ENCODE peak calls at places on chromosomes 6 and 20, in ten cellular contexts. X, H, Z, F, E, S, I, P, R and O are unnamed samples.

GRCh38 chr20:62362991-62363919 is 3.9 kb downstream of the LAMA5 start:
- DNase-seq in X (peak; percentile 27), H (peak; percentile 74), Z (no peak), F (peak; percentile 82), E (no peak), S (no peak), I (no peak), P (peak; percentile 67), R (peak; percentile 18), O (no peak)

GRCh38 chr6:8530775-8531435 is 95.6 kb upstream of the SLC35B3 start:
- DNase-seq in X (no peak), H (no peak), Z (no peak), F (peak; percentile 29), E (no peak), S (peak; percentile 1), I (no peak), P (peak; percentile 28), R (no peak), O (no peak)

GRCh38 chr6:111642463-111643158 is 36.9 kb upstream of the TRAF3IP2 start:
- DNase-seq in X (peak; percentile 68), H (no peak), Z (peak; percentile 70), F (peak; percentile 78), E (peak; percentile 64), S (peak; percentile 84), I (peak; percentile 67), P (no peak), R (peak; percentile 78), O (no peak)

GRCh38 chr6:32194825-32195651 is 2.6 kb upstream of the GPSM3 start:
- DNase-seq in X (peak; percentile 44), H (peak; percentile 39), Z (peak; percentile 57), F (peak; percentile 74), E (no peak), S (peak; percentile 73), I (no peak), P (peak; percentile 53), R (peak; percentile 53), O (no peak)

GRCh38 chr6:52374247-52374646 is 12.3 kb downstream of the PAQR8 start:
- DNase-seq in X (no peak), H (no peak), Z (no peak), F (no peak), E (no peak), S (no peak), I (no peak), P (no peak), R (no peak), O (no peak)

GRCh38 chr6:87276624-87277023 is 45.8 kb upstream of the SMIM8 start:
- DNase-seq in X (no peak), H (no peak), Z (no peak), F (no peak), E (no peak), S (no peak), I (no peak), P (no peak), R (no peak), O (no peak)

GRCh38 chr6:2986722-2987196 is 12.9 kb upstream of the NQO2 start:
- DNase-seq in X (no peak), H (no peak), Z (no peak), F (no peak), E (no peak), S (peak; percentile 85), I (no peak), P (no peak), R (peak; percentile 56), O (no peak)

GRCh38 chr20:45303586-45304463 is 2.8 kb upstream of the RBPJL start:
- DNase-seq in X (no peak), H (no peak), Z (no peak), F (no peak), E (no peak), S (no peak), I (no peak), P (no peak), R (no peak), O (no peak)

GRCh38 chr6:133806358-133806757 is 82.6 kb upstream of the TCF21 start:
- DNase-seq in X (no peak), H (no peak), Z (no peak), F (no peak), E (no peak), S (peak; percentile 50), I (no peak), P (no peak), R (no peak), O (no peak)

GRCh38 chr6:136792945-136793289 is 640 bp upstream of the MAP3K5 start:
- DNase-seq in X (peak; percentile 96), H (peak; percentile 98), Z (peak; percentile 65), F (peak; percentile 94), E (peak; percentile 96), S (peak; percentile 90), I (peak; percentile 95), P (peak; percentile 85), R (peak; percentile 93), O (peak; percentile 61)

GRCh38 chr6:21375206-21375605 is 218.3 kb upstream of the SOX4 start:
- DNase-seq in X (no peak), H (no peak), Z (no peak), F (peak; percentile 69), E (no peak), S (no peak), I (no peak), P (no peak), R (no peak), O (no peak)

GRCh38 chr6:11011787-11012234 is 32.3 kb downstream of the ELOVL2 start:
- DNase-seq in X (no peak), H (no peak), Z (peak; percentile 52), F (peak; percentile 40), E (peak; percentile 40), S (no peak), I (no peak), P (no peak), R (no peak), O (no peak)
- TF ChIP-seq CTCF in X (no peak), H (no peak), Z (no peak), F (no peak), E (no peak), S (no peak), I (no peak), P (peak; percentile 3), R (no peak), O (no peak)

GRCh38 chr6:43436577-43437282 is 9.4 kb downstream of the ABCC10 start:
- DNase-seq in X (no peak), H (no peak), Z (no peak), F (no peak), E (peak; percentile 50), S (peak; percentile 96), I (peak; percentile 55), P (no peak), R (peak; percentile 68), O (no peak)
- H3K36me3 ChIP-seq in X (peaks cover 5% of the 10 kb centered on the region), H (peaks cover 21% of the 10 kb centered on the region), Z (peaks cover 3% of the 10 kb centered on the region), F (peaks cover 47% of the 10 kb centered on the region), E (peaks cover 77% of the 10 kb centered on the region), S (peaks cover 16% of the 10 kb centered on the region), I (peaks cover 23% of the 10 kb centered on the region), P (no peaks in the 10 kb centered on the region), R (peaks cover 48% of the 10 kb centered on the region), O (peaks cover 7% of the 10 kb centered on the region)

GRCh38 chr6:43676962-43677606 is 10.5 kb downstream of the MRPS18A start:
- DNase-seq in X (no peak), H (no peak), Z (no peak), F (no peak), E (no peak), S (no peak), I (no peak), P (no peak), R (no peak), O (no peak)

GRCh38 chr6:43680583-43681120 is 6.9 kb downstream of the MRPS18A start:
- DNase-seq in X (no peak), H (no peak), Z (no peak), F (no peak), E (no peak), S (no peak), I (no peak), P (no peak), R (no peak), O (no peak)

GRCh38 chr6:43677759-43678158 is 9.8 kb downstream of the MRPS18A start:
- DNase-seq in X (no peak), H (no peak), Z (no peak), F (no peak), E (no peak), S (no peak), I (no peak), P (no peak), R (no peak), O (no peak)

GRCh38 chr6:43679057-43679456 is 8.5 kb downstream of the MRPS18A start:
- DNase-seq in X (no peak), H (no peak), Z (no peak), F (no peak), E (no peak), S (no peak), I (no peak), P (no peak), R (no peak), O (no peak)

GRCh38 chr6:43678341-43678740 is 9.2 kb downstream of the MRPS18A start:
- DNase-seq in X (no peak), H (no peak), Z (no peak), F (no peak), E (no peak), S (no peak), I (no peak), P (no peak), R (no peak), O (no peak)
- TF ChIP-seq CTCF in X (no peak), H (no peak), Z (no peak), F (no peak), E (no peak), S (no peak), I (no peak), P (no peak), R (no peak), O (no peak)

GRCh38 chr6:107911711-107912110 is 46.3 kb downstream of the SEC63 start:
- DNase-seq in X (no peak), H (no peak), Z (no peak), F (no peak), E (no peak), S (no peak), I (no peak), P (no peak), R (no peak), O (no peak)
- H3K36me3 ChIP-seq in X (peaks cover 47% of the 10 kb centered on the region), H (peaks cover 32% of the 10 kb centered on the region), Z (peaks cover 37% of the 10 kb centered on the region), F (peaks cover 79% of the 10 kb centered on the region), E (peaks cover 91% of the 10 kb centered on the region), S (peaks cover 3% of the 10 kb centered on the region), I (peaks cover 16% of the 10 kb centered on the region), P (peaks cover 69% of the 10 kb centered on the region), R (peaks cover 57% of the 10 kb centered on the region), O (peaks cover 76% of the 10 kb centered on the region)